ENCODE peak calls at places on chromosome 6, in six cellular contexts. G is HEK293T, P is GM12891, Y is neural crest cell, M is left cardiac atrium, B is midbrain. A is an unnamed sample.

GRCh38 chr6:107113460-107114212 is 1.7 kb downstream of the BEND3 start:
- DNase-seq in M (peak), P (no peak), G (no peak), B (no peak), Y (no peak), A (peak)

GRCh38 chr6:46381057-46381456 is 110.2 kb downstream of the RCAN2 start:
- DNase-seq in G (no peak), B (no peak), Y (no peak), P (no peak), M (no peak), A (no peak)

GRCh38 chr6:63537126-63537958 is 34.9 kb upstream of the LOC128125822 start:
- DNase-seq in M (no peak), G (no peak), B (no peak), Y (no peak), P (no peak), A (peak)

GRCh38 chr6:125858427-125859320 is 67.9 kb downstream of the NCOA7 start:
- DNase-seq in B (peak), G (peak), Y (peak), M (peak), P (peak), A (peak)

GRCh38 chr6:70421509-70421908 is 8.2 kb downstream of the FAM135A start:
- DNase-seq in Y (no peak), G (no peak), B (no peak), P (no peak), M (no peak), A (no peak)

GRCh38 chr6:32529697-32530429 is at the start of gene HLA-DRB5:
- DNase-seq in M (peak), P (peak), Y (no peak), B (no peak), G (no peak), A (no peak)

GRCh38 chr6:2791124-2792050 is 26.2 kb downstream of the WRNIP1 start:
- DNase-seq in P (peak), Y (peak), G (peak), B (peak), M (peak), A (peak)

GRCh38 chr6:16576391-16577368 is 184.6 kb downstream of the ATXN1 start:
- DNase-seq in Y (no peak), B (no peak), M (no peak), G (no peak), P (peak), A (no peak)

GRCh38 chr6:12909828-12910227 is 193.3 kb downstream of the PHACTR1 start:
- DNase-seq in P (no peak), G (no peak), B (no peak), Y (no peak), M (no peak), A (no peak)

GRCh38 chr6:25872804-25873203 is 1.2 kb downstream of the SLC17A3 start:
- DNase-seq in B (no peak), Y (no peak), M (no peak), P (no peak), G (no peak), A (no peak)

GRCh38 chr6:88380083-88380482 is 213.9 kb upstream of the CNR1 start:
- DNase-seq in G (no peak), B (peak), Y (no peak), P (no peak), M (peak), A (peak)

GRCh38 chr6:44224154-44224977 is 971 bp downstream of the SLC29A1 start:
- DNase-seq in B (no peak), M (no peak), P (no peak), G (no peak), Y (no peak), A (no peak)

GRCh38 chr6:16752206-16752867 is 8.9 kb downstream of the ATXN1 start:
- DNase-seq in P (no peak), Y (no peak), M (no peak), B (no peak), G (no peak), A (peak)

GRCh38 chr6:168441434-168442391 is 729 bp downstream of the SMOC2 start:
- DNase-seq in P (no peak), M (no peak), G (no peak), B (no peak), Y (no peak), A (no peak)

GRCh38 chr6:105882833-105883232 is 203.3 kb upstream of the PRDM1 start:
- DNase-seq in G (no peak), P (no peak), Y (no peak), B (no peak), M (no peak), A (no peak)

GRCh38 chr6:15893556-15894253 is 230.9 kb upstream of the DTNBP1 start:
- DNase-seq in M (no peak), G (peak), P (no peak), Y (no peak), B (no peak), A (peak)

GRCh38 chr6:8738951-8739350 is 303.6 kb upstream of the SLC35B3 start:
- DNase-seq in Y (no peak), M (no peak), P (no peak), B (no peak), G (no peak), A (no peak)

GRCh38 chr6:163579880-163580295 is 165.4 kb downstream of the QKI start:
- DNase-seq in P (no peak), Y (no peak), G (peak), B (peak), M (no peak), A (peak)

GRCh38 chr6:109010703-109011102 is 83.9 kb downstream of the SESN1 start:
- DNase-seq in G (peak), B (no peak), P (no peak), Y (no peak), M (no peak), A (no peak)

GRCh38 chr6:47134476-47135189 is 92.5 kb upstream of the ADGRF1 start:
- DNase-seq in M (no peak), G (peak), Y (no peak), B (no peak), P (no peak), A (peak)

GRCh38 chr6:147834377-147834776 is 325.9 kb downstream of the SAMD5 start:
- DNase-seq in M (no peak), G (no peak), P (no peak), Y (no peak), B (no peak), A (no peak)

GRCh38 chr6:156933201-156934053 is 156.2 kb downstream of the ARID1B start:
- DNase-seq in P (no peak), M (no peak), Y (peak), B (no peak), G (peak), A (no peak)

GRCh38 chr6:13259393-13259792 is 68.9 kb downstream of the TBC1D7 start:
- DNase-seq in P (no peak), Y (no peak), G (no peak), B (no peak), M (no peak), A (no peak)

GRCh38 chr6:170344631-170345576 is 38.3 kb downstream of the FAM120B start:
- DNase-seq in B (no peak), M (peak), P (no peak), Y (peak), G (peak), A (peak)

GRCh38 chr6:24991748-24992467 is 56.1 kb upstream of the RIPOR2 start:
- DNase-seq in B (no peak), M (no peak), G (peak), Y (peak), P (peak), A (peak)

A was measured in MCF 10A.